ENCODE peak calls at places on chromosomes 7 and 10, in six cellular contexts. F, K, Z, B, R and S are unnamed samples.
A peak's percentile ranks its signal among the peaks of the same experiment; 100 is the strongest.

GRCh38 chr7:27377988-27378387 is 135.4 kb downstream of the EVX1 start:
- DNase-seq in F (no peak), K (no peak), Z (no peak), B (no peak), R (no peak), S (no peak)

GRCh38 chr7:45088821-45089313 is at the start of gene NACAD:
- DNase-seq in F (peak; percentile 63), K (peak; percentile 28), Z (peak; percentile 99), B (peak; percentile 65), R (no peak), S (no peak)

GRCh38 chr10:3451516-3452185 is 279.1 kb upstream of the PITRM1 start:
- DNase-seq in F (no peak), K (no peak), Z (no peak), B (no peak), R (no peak), S (no peak)

GRCh38 chr10:25604591-25604990 is 329.4 kb upstream of the MYO3A start:
- DNase-seq in F (peak; percentile 55), K (no peak), Z (no peak), B (no peak), R (no peak), S (no peak)

GRCh38 chr7:4113271-4113670 is 568.8 kb upstream of the FOXK1 start:
- DNase-seq in F (no peak), K (no peak), Z (no peak), B (no peak), R (no peak), S (no peak)

GRCh38 chr7:12713625-12714435 is 26.4 kb downstream of the ARL4A start:
- DNase-seq in F (no peak), K (no peak), Z (no peak), B (no peak), R (no peak), S (no peak)

GRCh38 chr7:45132708-45133320 is 21.3 kb upstream of the TBRG4 start:
- DNase-seq in F (no peak), K (no peak), Z (no peak), B (no peak), R (no peak), S (no peak)

GRCh38 chr7:7816084-7816483 is 97.7 kb upstream of the RPA3 start:
- DNase-seq in F (no peak), K (no peak), Z (no peak), B (no peak), R (peak; percentile 59), S (no peak)

GRCh38 chr10:51162002-51162401 is 87.7 kb downstream of the PRKG1 start:
- DNase-seq in F (peak; percentile 54), K (no peak), Z (peak; percentile 20), B (no peak), R (no peak), S (no peak)

GRCh38 chr10:42871823-42872222 is 89.2 kb downstream of the BMS1 start:
- DNase-seq in F (no peak), K (no peak), Z (peak; percentile 70), B (no peak), R (no peak), S (no peak)

GRCh38 chr7:74190259-74190658 is 16.1 kb downstream of the EIF4H start:
- DNase-seq in F (no peak), K (no peak), Z (no peak), B (no peak), R (no peak), S (no peak)

GRCh38 chr7:132049462-132050304 is 493.3 kb upstream of the PODXL start:
- DNase-seq in F (peak; percentile 69), K (peak; percentile 68), Z (no peak), B (peak; percentile 44), R (no peak), S (no peak)

GRCh38 chr7:90624128-90624980 is 28.2 kb downstream of the CDK14 start:
- DNase-seq in F (peak; percentile 42), K (no peak), Z (no peak), B (peak; percentile 8), R (no peak), S (no peak)

GRCh38 chr7:2465928-2466327 is 10.3 kb downstream of the GRIFIN start:
- DNase-seq in F (no peak), K (no peak), Z (peak; percentile 40), B (no peak), R (no peak), S (no peak)

GRCh38 chr7:82179311-82179710 is 264.3 kb downstream of the CACNA2D1 start:
- DNase-seq in F (no peak), K (no peak), Z (no peak), B (no peak), R (no peak), S (no peak)

GRCh38 chr7:12594122-12594897 is 23.8 kb downstream of the SCIN start:
- DNase-seq in F (no peak), K (no peak), Z (no peak), B (no peak), R (no peak), S (no peak)

GRCh38 chr10:31096161-31096560 is 64.5 kb upstream of the ZNF438 start:
- DNase-seq in F (no peak), K (no peak), Z (peak; percentile 37), B (no peak), R (no peak), S (no peak)

GRCh38 chr7:136677456-136678365 is 190.7 kb upstream of the CHRM2 start:
- DNase-seq in F (no peak), K (no peak), Z (no peak), B (no peak), R (no peak), S (no peak)

GRCh38 chr10:117678106-117678505 is 135.6 kb downstream of the EMX2 start:
- DNase-seq in F (no peak), K (no peak), Z (no peak), B (no peak), R (no peak), S (no peak)

GRCh38 chr10:97412891-97413304 is 11.8 kb upstream of the RRP12 start:
- DNase-seq in F (no peak), K (no peak), Z (no peak), B (no peak), R (no peak), S (no peak)

GRCh38 chr10:44462338-44462914 is 77.5 kb upstream of the CXCL12 start:
- DNase-seq in F (no peak), K (no peak), Z (no peak), B (no peak), R (no peak), S (no peak)

GRCh38 chr7:95396136-95397032 is at the start of gene PON3:
- DNase-seq in F (no peak), K (no peak), Z (no peak), B (no peak), R (peak; percentile 60), S (no peak)

GRCh38 chr7:7203813-7204575 is 21.6 kb downstream of the C1GALT1 start:
- DNase-seq in F (no peak), K (no peak), Z (no peak), B (no peak), R (no peak), S (no peak)

GRCh38 chr7:121273467-121274167 is 55.2 kb upstream of the WNT16 start:
- DNase-seq in F (no peak), K (no peak), Z (no peak), B (no peak), R (no peak), S (no peak)

GRCh38 chr10:63605568-63605967 is 84.4 kb downstream of the REEP3 start:
- DNase-seq in F (peak; percentile 24), K (peak; percentile 53), Z (no peak), B (peak; percentile 77), R (no peak), S (no peak)

GRCh38 chr7:116578526-116578925 is 53.7 kb downstream of the CAV1 start:
- DNase-seq in F (no peak), K (no peak), Z (no peak), B (no peak), R (no peak), S (no peak)

GRCh38 chr7:66894463-66895080 is 26.5 kb upstream of the TMEM248 start:
- DNase-seq in F (peak; percentile 77), K (peak; percentile 38), Z (no peak), B (peak; percentile 23), R (no peak), S (no peak)

GRCh38 chr7:52920977-52921376 is 114.5 kb upstream of the POM121L12 start:
- DNase-seq in F (no peak), K (peak; percentile 47), Z (peak; percentile 69), B (no peak), R (no peak), S (no peak)
- TF ChIP-seq CTCF in F (no peak), K (no peak), Z (no peak), B (peak; percentile 9), R (no peak), S (no peak)

GRCh38 chr10:13683017-13683416 is 96.3 kb downstream of the PRPF18 start:
- DNase-seq in F (no peak), K (no peak), Z (no peak), B (no peak), R (no peak), S (no peak)

GRCh38 chr10:13681095-13681494 is 94.3 kb downstream of the PRPF18 start:
- DNase-seq in F (no peak), K (no peak), Z (no peak), B (no peak), R (no peak), S (no peak)

GRCh38 chr10:13681963-13682362 is 95.2 kb downstream of the PRPF18 start:
- DNase-seq in F (no peak), K (no peak), Z (no peak), B (no peak), R (no peak), S (no peak)

GRCh38 chr10:13684252-13684791 is 97.6 kb downstream of the PRPF18 start:
- DNase-seq in F (no peak), K (no peak), Z (no peak), B (no peak), R (no peak), S (peak; percentile 82)

GRCh38 chr10:13681528-13681927 is 94.8 kb downstream of the PRPF18 start:
- DNase-seq in F (no peak), K (no peak), Z (no peak), B (no peak), R (no peak), S (no peak)
- H3K36me3 ChIP-seq in F (no peaks in the 10 kb centered on the region), K (no peaks in the 10 kb centered on the region), Z (peaks cover 13% of the 10 kb centered on the region), B (no peaks in the 10 kb centered on the region), R (peaks cover 10% of the 10 kb centered on the region), S (no peaks in the 10 kb centered on the region)

DNA sequence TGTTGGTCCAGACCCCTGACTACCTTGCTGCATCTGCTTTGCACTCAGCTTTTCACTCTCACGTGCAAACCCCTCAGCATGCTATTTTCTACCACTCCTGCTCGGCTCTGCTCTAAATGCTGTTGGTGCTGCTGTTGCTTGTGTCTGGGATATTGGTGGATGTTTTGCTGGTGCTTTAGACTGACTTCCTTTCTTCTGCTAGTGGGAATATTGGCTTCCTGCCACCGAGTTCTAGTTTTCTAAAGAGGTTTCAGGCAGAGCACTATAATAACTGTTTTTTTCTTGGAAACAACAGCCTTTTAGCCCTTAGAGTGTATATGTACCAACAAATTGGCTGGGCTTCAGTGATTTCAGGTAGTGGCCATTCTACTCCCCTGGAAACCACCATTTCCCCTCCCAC is 27.8 kb downstream of the TMEM236 start:
- DNase-seq in F (no peak), K (no peak), Z (no peak), B (no peak), R (no peak), S (no peak)
- TF ChIP-seq CTCF in F (no peak), K (no peak), Z (no peak), B (no peak), R (no peak), S (no peak)

DNA sequence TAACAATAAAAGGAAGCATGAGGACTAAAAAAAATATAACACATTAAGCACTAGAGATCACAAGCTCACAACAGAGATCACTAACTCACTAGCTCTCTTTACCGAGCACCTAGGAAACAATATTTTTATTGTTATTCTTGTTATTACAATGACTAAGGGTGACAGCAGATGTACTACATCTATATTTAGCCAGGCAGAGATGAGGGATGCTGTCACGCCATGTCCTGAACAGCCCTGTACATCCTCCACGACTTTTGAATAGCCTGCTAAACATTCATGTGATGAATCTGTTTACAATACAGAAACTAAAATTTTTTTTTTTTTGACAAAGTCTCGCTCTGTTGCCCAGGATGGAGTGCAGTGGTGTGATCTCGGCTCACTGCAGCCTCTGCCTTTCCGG is 22.7 kb downstream of the FAM133B start:
- DNase-seq in F (no peak), K (no peak), Z (no peak), B (no peak), R (no peak), S (no peak)
- H3K36me3 ChIP-seq in F (peaks cover 27% of the 10 kb centered on the region), K (peaks cover 50% of the 10 kb centered on the region), Z (peaks cover 81% of the 10 kb centered on the region), B (no peaks in the 10 kb centered on the region), R (peaks cover 10% of the 10 kb centered on the region), S (peaks cover 64% of the 10 kb centered on the region)